ENCODE peak calls at places on chromosomes 13 and 19, in nine cellular contexts. One of them, this sample, is unnamed.

GRCh38 chr13:73913043-73913740 is 221.0 kb downstream of the KLF12 start:
- DNase-seq in lower lobe of right lung: no peak
- DNase-seq in cardiac fibroblast: peak; percentile 77
- DNase-seq in Calu3: no peak
- DNase-seq in brain microvascular endothelial cell: peak; percentile 68
- DNase-seq in MM.1S: no peak
- DNase-seq in nephron progenitor cell: no peak
- DNase-seq in HFFc6: no peak
- DNase-seq in pancreas: no peak
- DNase-seq in this sample: peak; percentile 60

GRCh38 chr19:16600824-16601223 is 27.2 kb downstream of the MED26 start:
- DNase-seq in lower lobe of right lung: no peak
- DNase-seq in cardiac fibroblast: no peak
- DNase-seq in Calu3: no peak
- DNase-seq in brain microvascular endothelial cell: no peak
- DNase-seq in MM.1S: no peak
- DNase-seq in nephron progenitor cell: no peak
- DNase-seq in HFFc6: no peak
- DNase-seq in pancreas: no peak
- DNase-seq in this sample: no peak

GRCh38 chr13:40629678-40630384 is 36.6 kb downstream of the FOXO1 start:
- DNase-seq in lower lobe of right lung: no peak
- DNase-seq in cardiac fibroblast: no peak
- DNase-seq in Calu3: no peak
- DNase-seq in brain microvascular endothelial cell: no peak
- DNase-seq in MM.1S: peak; percentile 8
- DNase-seq in nephron progenitor cell: no peak
- DNase-seq in HFFc6: no peak
- DNase-seq in pancreas: no peak
- DNase-seq in this sample: no peak

GRCh38 chr13:113150545-113151365 is 7.7 kb upstream of the PROZ start:
- DNase-seq in lower lobe of right lung: no peak
- DNase-seq in cardiac fibroblast: no peak
- DNase-seq in Calu3: no peak
- DNase-seq in brain microvascular endothelial cell: no peak
- DNase-seq in MM.1S: no peak
- DNase-seq in nephron progenitor cell: no peak
- DNase-seq in HFFc6: no peak
- DNase-seq in pancreas: no peak
- DNase-seq in this sample: no peak

GRCh38 chr19:16293133-16294085 is 31.2 kb upstream of the KLF2 start:
- DNase-seq in lower lobe of right lung: no peak
- DNase-seq in cardiac fibroblast: peak; percentile 99
- DNase-seq in Calu3: peak; percentile 12
- DNase-seq in brain microvascular endothelial cell: peak; percentile 96
- DNase-seq in MM.1S: no peak
- DNase-seq in nephron progenitor cell: peak; percentile 19
- DNase-seq in HFFc6: peak; percentile 72
- DNase-seq in pancreas: no peak
- DNase-seq in this sample: peak; percentile 100

GRCh38 chr13:78468546-78469060 is 134.7 kb downstream of the POU4F1 start:
- DNase-seq in lower lobe of right lung: no peak
- DNase-seq in cardiac fibroblast: no peak
- DNase-seq in Calu3: no peak
- DNase-seq in brain microvascular endothelial cell: no peak
- DNase-seq in MM.1S: no peak
- DNase-seq in nephron progenitor cell: no peak
- DNase-seq in HFFc6: no peak
- DNase-seq in pancreas: no peak
- DNase-seq in this sample: no peak

GRCh38 chr19:11078893-11079292 is 10.4 kb upstream of the LDLR start:
- DNase-seq in lower lobe of right lung: no peak
- DNase-seq in cardiac fibroblast: no peak
- DNase-seq in Calu3: no peak
- DNase-seq in brain microvascular endothelial cell: no peak
- DNase-seq in MM.1S: no peak
- DNase-seq in nephron progenitor cell: no peak
- DNase-seq in HFFc6: no peak
- DNase-seq in pancreas: no peak
- DNase-seq in this sample: no peak

GRCh38 chr13:109336730-109337129 is 449.7 kb downstream of the IRS2 start:
- DNase-seq in lower lobe of right lung: no peak
- DNase-seq in cardiac fibroblast: peak; percentile 90
- DNase-seq in Calu3: no peak
- DNase-seq in brain microvascular endothelial cell: peak; percentile 80
- DNase-seq in MM.1S: no peak
- DNase-seq in nephron progenitor cell: no peak
- DNase-seq in HFFc6: peak; percentile 76
- DNase-seq in pancreas: no peak
- DNase-seq in this sample: peak; percentile 27

GRCh38 chr19:29833614-29834261 is 21.9 kb downstream of the CCNE1 start:
- DNase-seq in lower lobe of right lung: no peak
- DNase-seq in cardiac fibroblast: peak; percentile 39
- DNase-seq in Calu3: no peak
- DNase-seq in brain microvascular endothelial cell: no peak
- DNase-seq in MM.1S: no peak
- DNase-seq in nephron progenitor cell: no peak
- DNase-seq in HFFc6: no peak
- DNase-seq in pancreas: no peak
- DNase-seq in this sample: no peak

GRCh38 chr13:26024558-26024957 is 27.3 kb downstream of the SHISA2 start:
- DNase-seq in lower lobe of right lung: no peak
- DNase-seq in cardiac fibroblast: no peak
- DNase-seq in Calu3: no peak
- DNase-seq in brain microvascular endothelial cell: peak; percentile 35
- DNase-seq in MM.1S: no peak
- DNase-seq in nephron progenitor cell: no peak
- DNase-seq in HFFc6: no peak
- DNase-seq in pancreas: no peak
- DNase-seq in this sample: peak; percentile 28

GRCh38 chr19:17246681-17247425 is 1.1 kb upstream of the NR2F6 start:
- DNase-seq in lower lobe of right lung: peak; percentile 66
- DNase-seq in cardiac fibroblast: peak; percentile 41
- DNase-seq in Calu3: no peak
- DNase-seq in brain microvascular endothelial cell: no peak
- DNase-seq in MM.1S: no peak
- DNase-seq in nephron progenitor cell: peak; percentile 49
- DNase-seq in HFFc6: no peak
- DNase-seq in pancreas: no peak
- DNase-seq in this sample: peak; percentile 35

GRCh38 chr19:43762814-43763213 is 8.1 kb upstream of the SMG9 start:
- DNase-seq in lower lobe of right lung: no peak
- DNase-seq in cardiac fibroblast: no peak
- DNase-seq in Calu3: no peak
- DNase-seq in brain microvascular endothelial cell: no peak
- DNase-seq in MM.1S: no peak
- DNase-seq in nephron progenitor cell: no peak
- DNase-seq in HFFc6: no peak
- DNase-seq in pancreas: no peak
- DNase-seq in this sample: no peak

GRCh38 chr19:43763473-43763939 is 8.7 kb upstream of the SMG9 start:
- DNase-seq in lower lobe of right lung: no peak
- DNase-seq in cardiac fibroblast: peak; percentile 65
- DNase-seq in Calu3: no peak
- DNase-seq in brain microvascular endothelial cell: no peak
- DNase-seq in MM.1S: no peak
- DNase-seq in nephron progenitor cell: no peak
- DNase-seq in HFFc6: no peak
- DNase-seq in pancreas: no peak
- DNase-seq in this sample: peak; percentile 67

GRCh38 chr19:43760941-43761340 is 6.2 kb upstream of the SMG9 start:
- DNase-seq in lower lobe of right lung: no peak
- DNase-seq in cardiac fibroblast: no peak
- DNase-seq in Calu3: no peak
- DNase-seq in brain microvascular endothelial cell: peak; percentile 59
- DNase-seq in MM.1S: no peak
- DNase-seq in nephron progenitor cell: no peak
- DNase-seq in HFFc6: no peak
- DNase-seq in pancreas: no peak
- DNase-seq in this sample: no peak

GRCh38 chr19:43755256-43755801 is 567 bp upstream of the SMG9 start:
- DNase-seq in lower lobe of right lung: peak; percentile 87
- DNase-seq in cardiac fibroblast: peak; percentile 80
- DNase-seq in Calu3: peak; percentile 86
- DNase-seq in brain microvascular endothelial cell: peak; percentile 42
- DNase-seq in MM.1S: peak; percentile 87
- DNase-seq in nephron progenitor cell: peak; percentile 80
- DNase-seq in HFFc6: no peak
- DNase-seq in pancreas: peak; percentile 87
- DNase-seq in this sample: peak; percentile 71

GRCh38 chr19:43759515-43759914 is 4.8 kb upstream of the SMG9 start:
- DNase-seq in lower lobe of right lung: no peak
- DNase-seq in cardiac fibroblast: peak; percentile 90
- DNase-seq in Calu3: no peak
- DNase-seq in brain microvascular endothelial cell: peak; percentile 85
- DNase-seq in MM.1S: no peak
- DNase-seq in nephron progenitor cell: no peak
- DNase-seq in HFFc6: peak; percentile 79
- DNase-seq in pancreas: no peak
- DNase-seq in this sample: peak; percentile 57
- TF ChIP-seq CTCF in lower lobe of right lung: no peak
- TF ChIP-seq CTCF in cardiac fibroblast: peak; percentile 77
- TF ChIP-seq CTCF in Calu3: peak; percentile 14
- TF ChIP-seq CTCF in brain microvascular endothelial cell: peak; percentile 82
- TF ChIP-seq CTCF in MM.1S: no peak
- TF ChIP-seq CTCF in nephron progenitor cell: no peak
- TF ChIP-seq CTCF in HFFc6: peak; percentile 71
- TF ChIP-seq CTCF in pancreas: no peak
- TF ChIP-seq CTCF in this sample: peak; percentile 70

GRCh38 chr19:917323-918151 is at the start of gene KISS1R:
- DNase-seq in lower lobe of right lung: peak; percentile 75
- DNase-seq in cardiac fibroblast: no peak
- DNase-seq in Calu3: peak; percentile 40
- DNase-seq in brain microvascular endothelial cell: no peak
- DNase-seq in MM.1S: no peak
- DNase-seq in nephron progenitor cell: peak; percentile 72
- DNase-seq in HFFc6: no peak
- DNase-seq in pancreas: peak; percentile 78
- DNase-seq in this sample: peak; percentile 12
- TF ChIP-seq CTCF in lower lobe of right lung: peak; percentile 52
- TF ChIP-seq CTCF in cardiac fibroblast: peak; percentile 25
- TF ChIP-seq CTCF in Calu3: peak; percentile 48
- TF ChIP-seq CTCF in brain microvascular endothelial cell: peak; percentile 43
- TF ChIP-seq CTCF in MM.1S: peak; percentile 41
- TF ChIP-seq CTCF in nephron progenitor cell: peak; percentile 57
- TF ChIP-seq CTCF in HFFc6: peak; percentile 67
- TF ChIP-seq CTCF in pancreas: peak; percentile 14
- TF ChIP-seq CTCF in this sample: peak; percentile 27

GRCh38 chr19:53079313-53079924 is 23.8 kb downstream of the ZNF160 start:
- DNase-seq in lower lobe of right lung: no peak
- DNase-seq in cardiac fibroblast: no peak
- DNase-seq in Calu3: no peak
- DNase-seq in brain microvascular endothelial cell: no peak
- DNase-seq in MM.1S: no peak
- DNase-seq in nephron progenitor cell: no peak
- DNase-seq in HFFc6: no peak
- DNase-seq in pancreas: no peak
- DNase-seq in this sample: no peak

GRCh38 chr19:53082929-53083328 is 20.3 kb downstream of the ZNF160 start:
- DNase-seq in lower lobe of right lung: no peak
- DNase-seq in cardiac fibroblast: no peak
- DNase-seq in Calu3: no peak
- DNase-seq in brain microvascular endothelial cell: no peak
- DNase-seq in MM.1S: no peak
- DNase-seq in nephron progenitor cell: no peak
- DNase-seq in HFFc6: no peak
- DNase-seq in pancreas: no peak
- DNase-seq in this sample: no peak

GRCh38 chr19:53076984-53077383 is 26.2 kb downstream of the ZNF160 start:
- DNase-seq in lower lobe of right lung: no peak
- DNase-seq in cardiac fibroblast: peak; percentile 70
- DNase-seq in Calu3: no peak
- DNase-seq in brain microvascular endothelial cell: peak; percentile 60
- DNase-seq in MM.1S: no peak
- DNase-seq in nephron progenitor cell: peak; percentile 45
- DNase-seq in HFFc6: no peak
- DNase-seq in pancreas: no peak
- DNase-seq in this sample: peak; percentile 9

GRCh38 chr19:53078668-53079067 is 24.6 kb downstream of the ZNF160 start:
- DNase-seq in lower lobe of right lung: no peak
- DNase-seq in cardiac fibroblast: no peak
- DNase-seq in Calu3: no peak
- DNase-seq in brain microvascular endothelial cell: no peak
- DNase-seq in MM.1S: no peak
- DNase-seq in nephron progenitor cell: no peak
- DNase-seq in HFFc6: no peak
- DNase-seq in pancreas: no peak
- DNase-seq in this sample: no peak
- TF ChIP-seq CTCF in lower lobe of right lung: no peak
- TF ChIP-seq CTCF in cardiac fibroblast: no peak
- TF ChIP-seq CTCF in Calu3: no peak
- TF ChIP-seq CTCF in brain microvascular endothelial cell: no peak
- TF ChIP-seq CTCF in MM.1S: no peak
- TF ChIP-seq CTCF in nephron progenitor cell: no peak
- TF ChIP-seq CTCF in HFFc6: no peak
- TF ChIP-seq CTCF in pancreas: no peak
- TF ChIP-seq CTCF in this sample: no peak

GRCh38 chr19:13825489-13826475 is 30.5 kb downstream of the ZSWIM4 start:
- DNase-seq in lower lobe of right lung: no peak
- DNase-seq in cardiac fibroblast: peak; percentile 32
- DNase-seq in Calu3: no peak
- DNase-seq in brain microvascular endothelial cell: no peak
- DNase-seq in MM.1S: no peak
- DNase-seq in nephron progenitor cell: peak; percentile 79
- DNase-seq in HFFc6: no peak
- DNase-seq in pancreas: no peak
- DNase-seq in this sample: no peak
- TF ChIP-seq CTCF in lower lobe of right lung: no peak
- TF ChIP-seq CTCF in cardiac fibroblast: peak; percentile 20
- TF ChIP-seq CTCF in Calu3: no peak
- TF ChIP-seq CTCF in brain microvascular endothelial cell: peak; percentile 42
- TF ChIP-seq CTCF in MM.1S: peak; percentile 6
- TF ChIP-seq CTCF in nephron progenitor cell: no peak
- TF ChIP-seq CTCF in HFFc6: peak; percentile 63
- TF ChIP-seq CTCF in pancreas: no peak
- TF ChIP-seq CTCF in this sample: no peak

This sample was measured in fibroblast of the aortic adventitia.